ENCODE peak calls at places on chromosomes 4 and X, in four cellular contexts. W is MM.1S, N is dorsolateral prefrontal cortex, X is foreskin keratinocyte. I is an unnamed sample.

GRCh38 chr4:57206172-57206571 is 96.0 kb upstream of the IGFBP7 start:
- DNase-seq in W (no peak), N (no peak), X (no peak), I (no peak)

GRCh38 chrX:152450076-152450475 is 1.0 kb downstream of the GABRA3 start:
- DNase-seq in W (no peak), N (no peak), X (no peak), I (no peak)

GRCh38 chr4:173274744-173275143 is 59.4 kb downstream of the HMGB2 start:
- DNase-seq in W (no peak), N (no peak), X (no peak), I (no peak)

GRCh38 chrX:633655-634305 is 3.2 kb downstream of the SHOX start:
- DNase-seq in W (no peak), N (no peak), X (no peak), I (no peak)

GRCh38 chr4:33073811-33074210 is 2353.6 kb downstream of the PCDH7 start:
- DNase-seq in W (no peak), N (no peak), X (no peak), I (no peak)

GRCh38 chr4:187124311-187124710 is 400.7 kb upstream of the FAT1 start:
- DNase-seq in W (no peak), N (no peak), X (no peak), I (no peak)

GRCh38 chrX:22795680-22796079 is 204.1 kb upstream of the DDX53 start:
- DNase-seq in W (no peak), N (no peak), X (peak; percentile 80), I (no peak)

GRCh38 chr4:3301450-3302163 is 8.8 kb downstream of the RGS12 start:
- DNase-seq in W (no peak), N (no peak), X (no peak), I (no peak)

GRCh38 chrX:40105016-40105790 is 7.4 kb upstream of the BCOR start:
- DNase-seq in W (peak; percentile 50), N (no peak), X (no peak), I (no peak)

GRCh38 chr4:98113005-98113404 is 30.3 kb downstream of the STPG2 start:
- DNase-seq in W (peak; percentile 14), N (peak; percentile 44), X (no peak), I (no peak)

GRCh38 chr4:159358226-159358625 is 255.3 kb downstream of the RAPGEF2 start:
- DNase-seq in W (no peak), N (no peak), X (no peak), I (no peak)

GRCh38 chr4:38002451-38003071 is 42.4 kb downstream of the PTTG2 start:
- DNase-seq in W (no peak), N (no peak), X (peak; percentile 57), I (no peak)

GRCh38 chrX:150223176-150224015 is 139.7 kb upstream of the MAMLD1 start:
- DNase-seq in W (no peak), N (no peak), X (no peak), I (no peak)

GRCh38 chr4:182062936-182063335 is 180.3 kb upstream of the TENM3 start:
- DNase-seq in W (peak; percentile 87), N (no peak), X (peak; percentile 68), I (peak; percentile 31)

GRCh38 chr4:107736924-107737448 is 17.0 kb upstream of the PAPSS1 start:
- DNase-seq in W (peak; percentile 37), N (no peak), X (no peak), I (no peak)

GRCh38 chr4:29734343-29734742 is 985.8 kb upstream of the PCDH7 start:
- DNase-seq in W (no peak), N (no peak), X (no peak), I (no peak)

GRCh38 chr4:3656441-3657376 is 109.5 kb upstream of the ADRA2C start:
- DNase-seq in W (no peak), N (no peak), X (no peak), I (no peak)

GRCh38 chr4:72743078-72743477 is 174.1 kb upstream of the ADAMTS3 start:
- DNase-seq in W (no peak), N (no peak), X (no peak), I (no peak)

GRCh38 chr4:78092850-78093249 is 35.7 kb downstream of the FRAS1 start:
- DNase-seq in W (no peak), N (no peak), X (no peak), I (no peak)

GRCh38 chr4:152165146-152165545 is 370.7 kb downstream of the FBXW7 start:
- DNase-seq in W (no peak), N (no peak), X (peak; percentile 39), I (no peak)

GRCh38 chrX:314781-315595 is 3.6 kb downstream of the GTPBP6 start:
- DNase-seq in W (no peak), N (peak; percentile 41), X (no peak), I (no peak)

GRCh38 chr4:95432466-95432865 is 116.3 kb downstream of the UNC5C start:
- DNase-seq in W (no peak), N (no peak), X (no peak), I (no peak)

GRCh38 chr4:18075823-18076433 is 54.4 kb upstream of the LCORL start:
- DNase-seq in W (peak; percentile 50), N (no peak), X (no peak), I (no peak)

GRCh38 chrX:40719218-40719617 is 16.1 kb downstream of the MED14 start:
- DNase-seq in W (no peak), N (no peak), X (peak; percentile 54), I (peak; percentile 24)

GRCh38 chr4:41212221-41213203 is 1.8 kb downstream of the APBB2 start:
- DNase-seq in W (no peak), N (no peak), X (no peak), I (no peak)

GRCh38 chr4:68748181-68748981 is 67.4 kb upstream of the UGT2B10 start:
- DNase-seq in W (no peak), N (no peak), X (peak; percentile 65), I (peak; percentile 90)

GRCh38 chrX:140715787-140716186 is 6.2 kb downstream of the LINC00632 start:
- DNase-seq in W (no peak), N (no peak), X (peak; percentile 14), I (no peak)

GRCh38 chr4:86035688-86036087 is 324.2 kb downstream of the MAPK10 start:
- DNase-seq in W (no peak), N (no peak), X (no peak), I (no peak)

GRCh38 chr4:138445098-138445497 is 202.9 kb upstream of the SLC7A11 start:
- DNase-seq in W (no peak), N (no peak), X (no peak), I (no peak)

GRCh38 chr4:161762796-161763195 is 401.0 kb downstream of the FSTL5 start:
- DNase-seq in W (no peak), N (no peak), X (peak; percentile 8), I (peak; percentile 1)

GRCh38 chr4:16217300-16218051 is 8.8 kb downstream of the TAPT1 start:
- DNase-seq in W (no peak), N (no peak), X (no peak), I (no peak)

GRCh38 chrX:74351760-74352159 is 47.8 kb downstream of the ZCCHC13 start:
- DNase-seq in W (no peak), N (no peak), X (peak; percentile 16), I (no peak)

GRCh38 chrX:1506916-1507315 is 30.1 kb downstream of the P2RY8 start:
- DNase-seq in W (no peak), N (no peak), X (no peak), I (no peak)

DNA sequence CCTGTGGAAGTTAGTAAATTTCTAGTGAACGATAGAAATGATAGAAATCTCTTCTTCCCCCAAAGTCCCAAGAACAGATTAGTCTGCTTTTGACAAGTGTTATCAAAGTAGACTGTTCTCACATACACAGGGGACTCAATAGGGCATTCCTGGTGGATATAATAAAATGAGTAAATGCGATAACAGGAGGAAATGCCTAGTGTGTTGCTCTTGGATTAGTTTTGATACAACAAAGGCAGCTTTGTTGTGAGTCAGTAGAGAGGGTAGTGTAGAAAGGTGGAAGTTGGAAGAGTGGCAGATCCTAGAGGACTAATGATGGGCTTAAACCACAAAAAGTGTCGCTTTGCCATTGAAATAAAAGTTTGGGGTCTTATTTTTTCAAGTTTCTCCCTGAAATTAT is 43.5 kb downstream of the CLCN3 start:
- DNase-seq in W (no peak), N (no peak), X (no peak), I (peak; percentile 1)
- H3K27ac ChIP-seq in W (no peak overlapping the region), N (no peak overlapping the region), X (no peak overlapping the region), I (peak overlapping the region; percentile 17)

DNA sequence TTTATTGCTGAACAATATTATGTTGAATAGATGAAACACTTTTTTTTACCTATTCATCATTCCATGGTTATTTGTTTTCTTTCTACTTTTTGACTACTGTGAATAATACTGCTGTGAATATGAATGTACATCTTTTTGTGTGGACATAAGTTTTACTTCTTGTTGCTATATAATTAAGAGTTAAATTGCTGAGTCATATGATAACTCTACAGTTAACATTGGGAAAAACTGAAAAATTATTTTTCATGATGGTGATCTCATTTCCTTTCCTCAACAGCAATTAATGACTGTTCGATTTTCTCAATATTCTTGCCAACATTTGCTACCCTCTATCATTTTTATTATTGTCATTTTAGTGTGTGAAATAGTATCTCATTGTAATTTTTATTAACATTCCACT is 106.9 kb upstream of the TECRL start:
- DNase-seq in W (no peak), N (no peak), X (no peak), I (no peak)
- H3K27ac ChIP-seq in W (no peak overlapping the region), N (no peak overlapping the region), X (no peak overlapping the region), I (no peak overlapping the region)

GRCh38 chr4:7103599-7104365 is 35.9 kb upstream of the GRPEL1 start:
- DNase-seq in W (no peak), N (peak; percentile 62), X (no peak), I (no peak)
- H3K27ac ChIP-seq in W (no peak overlapping the region), N (peak overlapping the region; percentile 98), X (no peak overlapping the region), I (no peak overlapping the region)

GRCh38 chr4:164136181-164136616 is 617.7 kb upstream of the SMIM31 start:
- DNase-seq in W (peak; percentile 39), N (no peak), X (no peak), I (no peak)
- H3K27ac ChIP-seq in W (peak overlapping the region; percentile 35), N (no peak overlapping the region), X (no peak overlapping the region), I (peak overlapping the region; percentile 23)

GRCh38 chr4:102524691-102525090 is 23.5 kb downstream of the NFKB1 start:
- DNase-seq in W (no peak), N (no peak), X (no peak), I (no peak)
- H3K27ac ChIP-seq in W (no peak overlapping the region), N (no peak overlapping the region), X (no peak overlapping the region), I (no peak overlapping the region)

DNA sequence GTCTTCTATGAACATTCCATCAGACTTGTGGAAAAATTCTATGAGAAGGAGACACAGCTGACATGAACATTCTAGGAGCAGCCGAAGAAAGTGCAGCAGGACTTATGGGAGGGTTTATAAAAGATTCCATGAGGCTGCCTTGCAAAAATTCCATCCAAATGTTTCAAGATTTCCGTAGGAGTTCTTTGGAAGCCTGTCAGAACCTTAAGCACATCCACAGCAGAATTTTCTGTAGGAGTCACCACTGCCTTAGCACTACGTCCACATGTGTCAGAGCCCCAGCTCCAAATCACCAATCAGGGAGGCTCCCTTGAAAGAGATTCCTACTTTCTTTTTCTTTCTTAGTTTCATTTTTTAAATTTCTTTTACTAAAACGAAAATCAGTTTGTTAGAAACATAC is 66.9 kb upstream of the MSX1 start:
- DNase-seq in W (no peak), N (no peak), X (no peak), I (no peak)
- H3K27ac ChIP-seq in W (no peak overlapping the region), N (peak overlapping the region; percentile 81), X (no peak overlapping the region), I (no peak overlapping the region)